ENCODE peak calls at places on chromosome 3, in seven cellular contexts. One of them, this sample, is unnamed.

GRCh38 chr3:21188459-21188858 is 562.6 kb downstream of the ZNF385D start:
- DNase-seq in tibial artery: no peak
- DNase-seq in lower lobe of right lung: no peak
- DNase-seq in IMR-90: no peak
- DNase-seq in MCF 10A: no peak
- DNase-seq in uterus: no peak
- DNase-seq in B cell: no peak
- DNase-seq in this sample: no peak

GRCh38 chr3:78285032-78285728 is 1245.3 kb downstream of the ROBO2 start:
- DNase-seq in tibial artery: no peak
- DNase-seq in lower lobe of right lung: no peak
- DNase-seq in IMR-90: no peak
- DNase-seq in MCF 10A: no peak
- DNase-seq in uterus: no peak
- DNase-seq in B cell: no peak
- DNase-seq in this sample: no peak

GRCh38 chr3:111143-112069 is 85.2 kb upstream of the CHL1 start:
- DNase-seq in tibial artery: no peak
- DNase-seq in lower lobe of right lung: no peak
- DNase-seq in IMR-90: no peak
- DNase-seq in MCF 10A: peak; percentile 1
- DNase-seq in uterus: no peak
- DNase-seq in B cell: no peak
- DNase-seq in this sample: no peak

GRCh38 chr3:126540342-126540849 is 16.4 kb downstream of the CHST13 start:
- DNase-seq in tibial artery: peak; percentile 65
- DNase-seq in lower lobe of right lung: peak; percentile 45
- DNase-seq in IMR-90: peak; percentile 93
- DNase-seq in MCF 10A: peak; percentile 92
- DNase-seq in uterus: peak; percentile 11
- DNase-seq in B cell: peak; percentile 23
- DNase-seq in this sample: peak; percentile 84

GRCh38 chr3:171269557-171269956 is 190.6 kb downstream of the TNIK start:
- DNase-seq in tibial artery: no peak
- DNase-seq in lower lobe of right lung: no peak
- DNase-seq in IMR-90: no peak
- DNase-seq in MCF 10A: no peak
- DNase-seq in uterus: no peak
- DNase-seq in B cell: no peak
- DNase-seq in this sample: no peak

GRCh38 chr3:71131893-71132314 is 451.6 kb downstream of the FOXP1 start:
- DNase-seq in tibial artery: no peak
- DNase-seq in lower lobe of right lung: no peak
- DNase-seq in IMR-90: no peak
- DNase-seq in MCF 10A: no peak
- DNase-seq in uterus: no peak
- DNase-seq in B cell: no peak
- DNase-seq in this sample: no peak

GRCh38 chr3:16864610-16865313 is 20.0 kb upstream of the PLCL2 start:
- DNase-seq in tibial artery: no peak
- DNase-seq in lower lobe of right lung: no peak
- DNase-seq in IMR-90: peak; percentile 49
- DNase-seq in MCF 10A: peak; percentile 61
- DNase-seq in uterus: no peak
- DNase-seq in B cell: no peak
- DNase-seq in this sample: no peak

GRCh38 chr3:57852896-57853295 is 96.8 kb downstream of the SLMAP start:
- DNase-seq in tibial artery: no peak
- DNase-seq in lower lobe of right lung: no peak
- DNase-seq in IMR-90: peak; percentile 55
- DNase-seq in MCF 10A: peak; percentile 25
- DNase-seq in uterus: no peak
- DNase-seq in B cell: no peak
- DNase-seq in this sample: no peak

GRCh38 chr3:114112696-114113095 is 56.2 kb downstream of the QTRT2 start:
- DNase-seq in tibial artery: no peak
- DNase-seq in lower lobe of right lung: no peak
- DNase-seq in IMR-90: no peak
- DNase-seq in MCF 10A: no peak
- DNase-seq in uterus: no peak
- DNase-seq in B cell: no peak
- DNase-seq in this sample: no peak

GRCh38 chr3:87287025-87287424 is 10.6 kb upstream of the POU1F1 start:
- DNase-seq in tibial artery: no peak
- DNase-seq in lower lobe of right lung: no peak
- DNase-seq in IMR-90: peak; percentile 53
- DNase-seq in MCF 10A: peak; percentile 6
- DNase-seq in uterus: no peak
- DNase-seq in B cell: no peak
- DNase-seq in this sample: no peak

GRCh38 chr3:16173696-16174355 is 654 bp upstream of the GALNT15 start:
- DNase-seq in tibial artery: no peak
- DNase-seq in lower lobe of right lung: no peak
- DNase-seq in IMR-90: peak; percentile 61
- DNase-seq in MCF 10A: no peak
- DNase-seq in uterus: no peak
- DNase-seq in B cell: no peak
- DNase-seq in this sample: no peak

GRCh38 chr3:166900866-166901577 is 479.1 kb downstream of the ZBBX start:
- DNase-seq in tibial artery: no peak
- DNase-seq in lower lobe of right lung: no peak
- DNase-seq in IMR-90: no peak
- DNase-seq in MCF 10A: peak; percentile 25
- DNase-seq in uterus: no peak
- DNase-seq in B cell: no peak
- DNase-seq in this sample: no peak

GRCh38 chr3:158659454-158660237 is 12.8 kb downstream of the LXN start:
- DNase-seq in tibial artery: no peak
- DNase-seq in lower lobe of right lung: no peak
- DNase-seq in IMR-90: peak; percentile 86
- DNase-seq in MCF 10A: peak; percentile 74
- DNase-seq in uterus: peak; percentile 46
- DNase-seq in B cell: no peak
- DNase-seq in this sample: peak; percentile 72

DNA sequence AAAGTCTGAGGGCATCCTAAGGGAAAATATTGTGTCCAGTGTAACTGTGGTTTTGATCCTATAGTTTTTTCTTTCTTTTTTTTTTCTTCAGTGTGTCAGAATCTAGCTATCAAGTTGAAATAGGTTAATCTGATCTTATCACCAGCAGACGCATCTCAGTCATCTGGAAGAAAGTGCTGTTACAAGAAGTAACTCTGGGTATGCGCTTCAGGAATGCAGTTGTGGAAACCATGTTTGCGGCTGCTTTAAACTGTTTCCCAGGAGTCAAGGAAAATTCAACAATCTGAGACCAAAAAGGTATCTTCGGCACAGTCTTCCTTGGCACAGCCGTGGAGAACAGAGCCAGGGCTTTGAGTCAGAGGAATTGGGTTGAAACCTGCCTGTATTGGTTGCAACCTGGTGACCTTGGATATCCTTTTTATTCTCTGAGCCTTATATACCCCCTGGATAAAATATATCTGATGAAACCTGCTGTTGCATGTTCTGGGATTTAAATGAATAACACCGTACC is 59.9 kb downstream of the CD47 start:
- DNase-seq in tibial artery: no peak
- DNase-seq in lower lobe of right lung: no peak
- DNase-seq in IMR-90: no peak
- DNase-seq in MCF 10A: no peak
- DNase-seq in uterus: no peak
- DNase-seq in B cell: no peak
- DNase-seq in this sample: no peak
- TF ChIP-seq CTCF in tibial artery: no peak
- TF ChIP-seq CTCF in lower lobe of right lung: no peak
- TF ChIP-seq CTCF in IMR-90: no peak
- TF ChIP-seq CTCF in MCF 10A: no peak
- TF ChIP-seq CTCF in uterus: no peak
- TF ChIP-seq CTCF in B cell: no peak
- TF ChIP-seq CTCF in this sample: no peak

GRCh38 chr3:194604837-194605236 is 28.4 kb downstream of the TMEM44 start:
- DNase-seq in tibial artery: no peak
- DNase-seq in lower lobe of right lung: no peak
- DNase-seq in IMR-90: no peak
- DNase-seq in MCF 10A: no peak
- DNase-seq in uterus: no peak
- DNase-seq in B cell: no peak
- DNase-seq in this sample: no peak
- TF ChIP-seq CTCF in tibial artery: no peak
- TF ChIP-seq CTCF in lower lobe of right lung: peak; percentile 25
- TF ChIP-seq CTCF in IMR-90: peak; percentile 47
- TF ChIP-seq CTCF in MCF 10A: no peak
- TF ChIP-seq CTCF in uterus: no peak
- TF ChIP-seq CTCF in B cell: no peak
- TF ChIP-seq CTCF in this sample: peak; percentile 57

GRCh38 chr3:64681015-64681414 is 6.8 kb downstream of the ADAMTS9 start:
- DNase-seq in tibial artery: no peak
- DNase-seq in lower lobe of right lung: no peak
- DNase-seq in IMR-90: no peak
- DNase-seq in MCF 10A: no peak
- DNase-seq in uterus: no peak
- DNase-seq in B cell: no peak
- DNase-seq in this sample: no peak

GRCh38 chr3:64675848-64676247 is 12.0 kb downstream of the ADAMTS9 start:
- DNase-seq in tibial artery: no peak
- DNase-seq in lower lobe of right lung: no peak
- DNase-seq in IMR-90: no peak
- DNase-seq in MCF 10A: no peak
- DNase-seq in uterus: no peak
- DNase-seq in B cell: no peak
- DNase-seq in this sample: no peak

GRCh38 chr3:64680334-64680733 is 7.5 kb downstream of the ADAMTS9 start:
- DNase-seq in tibial artery: no peak
- DNase-seq in lower lobe of right lung: no peak
- DNase-seq in IMR-90: no peak
- DNase-seq in MCF 10A: no peak
- DNase-seq in uterus: no peak
- DNase-seq in B cell: no peak
- DNase-seq in this sample: no peak

GRCh38 chr3:64676831-64677230 is 11.0 kb downstream of the ADAMTS9 start:
- DNase-seq in tibial artery: no peak
- DNase-seq in lower lobe of right lung: no peak
- DNase-seq in IMR-90: no peak
- DNase-seq in MCF 10A: no peak
- DNase-seq in uterus: no peak
- DNase-seq in B cell: no peak
- DNase-seq in this sample: no peak

GRCh38 chr3:64677961-64678716 is 9.7 kb downstream of the ADAMTS9 start:
- DNase-seq in tibial artery: no peak
- DNase-seq in lower lobe of right lung: no peak
- DNase-seq in IMR-90: no peak
- DNase-seq in MCF 10A: no peak
- DNase-seq in uterus: no peak
- DNase-seq in B cell: no peak
- DNase-seq in this sample: no peak
- TF ChIP-seq CTCF in tibial artery: no peak
- TF ChIP-seq CTCF in lower lobe of right lung: no peak
- TF ChIP-seq CTCF in IMR-90: no peak
- TF ChIP-seq CTCF in MCF 10A: no peak
- TF ChIP-seq CTCF in uterus: no peak
- TF ChIP-seq CTCF in B cell: no peak
- TF ChIP-seq CTCF in this sample: no peak

GRCh38 chr3:76753599-76753998 is 286.3 kb upstream of the ROBO2 start:
- DNase-seq in tibial artery: no peak
- DNase-seq in lower lobe of right lung: no peak
- DNase-seq in IMR-90: peak; percentile 0
- DNase-seq in MCF 10A: peak; percentile 1
- DNase-seq in uterus: no peak
- DNase-seq in B cell: no peak
- DNase-seq in this sample: no peak
- TF ChIP-seq CTCF in tibial artery: no peak
- TF ChIP-seq CTCF in lower lobe of right lung: peak; percentile 20
- TF ChIP-seq CTCF in IMR-90: peak; percentile 36
- TF ChIP-seq CTCF in MCF 10A: peak; percentile 17
- TF ChIP-seq CTCF in uterus: no peak
- TF ChIP-seq CTCF in B cell: no peak
- TF ChIP-seq CTCF in this sample: no peak

DNA sequence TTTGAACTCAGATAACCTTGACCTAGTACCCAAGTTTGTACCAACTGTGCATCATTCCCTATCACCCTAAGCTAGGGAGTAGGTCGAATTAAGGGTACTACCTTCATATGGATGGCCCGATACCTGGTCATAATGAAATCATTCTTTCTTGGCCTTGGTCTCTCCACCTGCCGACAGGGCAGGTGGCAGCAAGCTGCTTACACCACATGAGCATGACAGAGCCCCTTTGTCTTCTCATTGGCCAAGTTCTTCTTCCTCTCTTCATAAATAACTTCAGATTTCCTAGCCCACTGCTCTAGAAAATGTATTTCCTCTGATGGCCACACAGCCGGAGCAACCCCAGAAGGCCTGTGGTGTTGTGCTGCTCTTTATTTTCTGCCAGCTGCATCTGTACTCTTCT is 304.1 kb downstream of the PTPRG start:
- DNase-seq in tibial artery: no peak
- DNase-seq in lower lobe of right lung: no peak
- DNase-seq in IMR-90: no peak
- DNase-seq in MCF 10A: no peak
- DNase-seq in uterus: no peak
- DNase-seq in B cell: no peak
- DNase-seq in this sample: no peak
- TF ChIP-seq CTCF in tibial artery: no peak
- TF ChIP-seq CTCF in lower lobe of right lung: no peak
- TF ChIP-seq CTCF in IMR-90: no peak
- TF ChIP-seq CTCF in MCF 10A: no peak
- TF ChIP-seq CTCF in uterus: no peak
- TF ChIP-seq CTCF in B cell: no peak
- TF ChIP-seq CTCF in this sample: no peak

GRCh38 chr3:152211655-152212054 is 57.1 kb upstream of the MBNL1 start:
- DNase-seq in tibial artery: no peak
- DNase-seq in lower lobe of right lung: no peak
- DNase-seq in IMR-90: peak; percentile 25
- DNase-seq in MCF 10A: no peak
- DNase-seq in uterus: no peak
- DNase-seq in B cell: no peak
- DNase-seq in this sample: no peak

GRCh38 chr3:152209776-152210175 is 59.0 kb upstream of the MBNL1 start:
- DNase-seq in tibial artery: no peak
- DNase-seq in lower lobe of right lung: no peak
- DNase-seq in IMR-90: no peak
- DNase-seq in MCF 10A: no peak
- DNase-seq in uterus: no peak
- DNase-seq in B cell: no peak
- DNase-seq in this sample: no peak

GRCh38 chr3:152213938-152214337 is 54.8 kb upstream of the MBNL1 start:
- DNase-seq in tibial artery: no peak
- DNase-seq in lower lobe of right lung: no peak
- DNase-seq in IMR-90: no peak
- DNase-seq in MCF 10A: no peak
- DNase-seq in uterus: no peak
- DNase-seq in B cell: no peak
- DNase-seq in this sample: no peak

GRCh38 chr3:152210697-152211096 is 58.0 kb upstream of the MBNL1 start:
- DNase-seq in tibial artery: no peak
- DNase-seq in lower lobe of right lung: no peak
- DNase-seq in IMR-90: no peak
- DNase-seq in MCF 10A: no peak
- DNase-seq in uterus: no peak
- DNase-seq in B cell: no peak
- DNase-seq in this sample: no peak

GRCh38 chr3:152213086-152213674 is 55.5 kb upstream of the MBNL1 start:
- DNase-seq in tibial artery: no peak
- DNase-seq in lower lobe of right lung: no peak
- DNase-seq in IMR-90: no peak
- DNase-seq in MCF 10A: peak; percentile 20
- DNase-seq in uterus: no peak
- DNase-seq in B cell: no peak
- DNase-seq in this sample: no peak
- TF ChIP-seq CTCF in tibial artery: no peak
- TF ChIP-seq CTCF in lower lobe of right lung: no peak
- TF ChIP-seq CTCF in IMR-90: no peak
- TF ChIP-seq CTCF in MCF 10A: no peak
- TF ChIP-seq CTCF in uterus: no peak
- TF ChIP-seq CTCF in B cell: no peak
- TF ChIP-seq CTCF in this sample: no peak

GRCh38 chr3:108153451-108153981 is 62.7 kb upstream of the CD47 start:
- DNase-seq in tibial artery: no peak
- DNase-seq in lower lobe of right lung: peak; percentile 45
- DNase-seq in IMR-90: peak; percentile 75
- DNase-seq in MCF 10A: peak; percentile 78
- DNase-seq in uterus: no peak
- DNase-seq in B cell: no peak
- DNase-seq in this sample: peak; percentile 50
- TF ChIP-seq CTCF in tibial artery: no peak
- TF ChIP-seq CTCF in lower lobe of right lung: peak; percentile 18
- TF ChIP-seq CTCF in IMR-90: peak; percentile 65
- TF ChIP-seq CTCF in MCF 10A: peak; percentile 39
- TF ChIP-seq CTCF in uterus: no peak
- TF ChIP-seq CTCF in B cell: no peak
- TF ChIP-seq CTCF in this sample: no peak

This sample was measured in Calu3.